ENCODE peak calls at places on chromosomes 5 and 9, in eight cellular contexts. One of them, this sample, is unnamed.

GRCh38 chr5:173764321-173765029 is 123.7 kb upstream of the CPEB4 start:
- DNase-seq in upper lobe of left lung: peak
- DNase-seq in prostate gland: peak
- DNase-seq in sigmoid colon: peak
- DNase-seq in H1: no peak
- DNase-seq in breast epithelium: peak
- DNase-seq in Panc1: peak
- DNase-seq in HepG2: peak
- DNase-seq in this sample: no peak

GRCh38 chr5:172958268-172959046 is 767 bp upstream of the RPL26L1 start:
- DNase-seq in prostate gland: peak
- DNase-seq in breast epithelium: no peak
- DNase-seq in H1: peak
- DNase-seq in sigmoid colon: peak
- DNase-seq in HepG2: peak
- DNase-seq in Panc1: no peak
- DNase-seq in upper lobe of left lung: peak
- DNase-seq in this sample: peak

GRCh38 chr9:98465799-98466198 is 210.3 kb upstream of the TBC1D2 start:
- DNase-seq in Panc1: no peak
- DNase-seq in H1: no peak
- DNase-seq in upper lobe of left lung: no peak
- DNase-seq in HepG2: no peak
- DNase-seq in sigmoid colon: no peak
- DNase-seq in breast epithelium: no peak
- DNase-seq in prostate gland: no peak
- DNase-seq in this sample: no peak

GRCh38 chr5:10354048-10354872 is 765 bp downstream of the MARCHF6 start:
- DNase-seq in prostate gland: peak
- DNase-seq in HepG2: peak
- DNase-seq in upper lobe of left lung: no peak
- DNase-seq in sigmoid colon: peak
- DNase-seq in H1: no peak
- DNase-seq in breast epithelium: no peak
- DNase-seq in Panc1: no peak
- DNase-seq in this sample: no peak

GRCh38 chr5:59040007-59040803 is 457.3 kb downstream of the RAB3C start:
- DNase-seq in HepG2: no peak
- DNase-seq in upper lobe of left lung: no peak
- DNase-seq in prostate gland: no peak
- DNase-seq in breast epithelium: no peak
- DNase-seq in H1: no peak
- DNase-seq in Panc1: no peak
- DNase-seq in sigmoid colon: no peak
- DNase-seq in this sample: peak

GRCh38 chr9:133460405-133461175 is 812 bp downstream of the CACFD1 start:
- DNase-seq in prostate gland: peak
- DNase-seq in H1: peak
- DNase-seq in sigmoid colon: peak
- DNase-seq in Panc1: no peak
- DNase-seq in breast epithelium: peak
- DNase-seq in HepG2: peak
- DNase-seq in upper lobe of left lung: peak
- DNase-seq in this sample: no peak

GRCh38 chr5:155047818-155048217 is 34.3 kb downstream of the KIF4B start:
- DNase-seq in breast epithelium: no peak
- DNase-seq in H1: peak
- DNase-seq in Panc1: no peak
- DNase-seq in upper lobe of left lung: no peak
- DNase-seq in sigmoid colon: no peak
- DNase-seq in prostate gland: no peak
- DNase-seq in HepG2: no peak
- DNase-seq in this sample: no peak

GRCh38 chr5:73960426-73960825 is 334.4 kb downstream of the ARHGEF28 start:
- DNase-seq in Panc1: no peak
- DNase-seq in HepG2: no peak
- DNase-seq in upper lobe of left lung: no peak
- DNase-seq in sigmoid colon: no peak
- DNase-seq in prostate gland: no peak
- DNase-seq in H1: no peak
- DNase-seq in breast epithelium: no peak
- DNase-seq in this sample: no peak

GRCh38 chr9:1042466-1042865 is 7.7 kb upstream of the DMRT2 start:
- DNase-seq in H1: peak
- DNase-seq in sigmoid colon: no peak
- DNase-seq in prostate gland: no peak
- DNase-seq in breast epithelium: no peak
- DNase-seq in Panc1: no peak
- DNase-seq in upper lobe of left lung: peak
- DNase-seq in HepG2: no peak
- DNase-seq in this sample: no peak

GRCh38 chr5:54969856-54970828 is 15.3 kb downstream of the ESM1 start:
- DNase-seq in upper lobe of left lung: no peak
- DNase-seq in H1: no peak
- DNase-seq in prostate gland: no peak
- DNase-seq in sigmoid colon: no peak
- DNase-seq in breast epithelium: no peak
- DNase-seq in HepG2: no peak
- DNase-seq in Panc1: no peak
- DNase-seq in this sample: no peak

GRCh38 chr9:129412814-129413536 is 207.9 kb downstream of the C9orf50 start:
- DNase-seq in upper lobe of left lung: peak
- DNase-seq in HepG2: no peak
- DNase-seq in breast epithelium: no peak
- DNase-seq in H1: no peak
- DNase-seq in prostate gland: peak
- DNase-seq in sigmoid colon: peak
- DNase-seq in Panc1: peak
- DNase-seq in this sample: peak

GRCh38 chr5:57778528-57779175 is 296.0 kb upstream of the ACTBL2 start:
- DNase-seq in HepG2: no peak
- DNase-seq in upper lobe of left lung: no peak
- DNase-seq in H1: no peak
- DNase-seq in Panc1: no peak
- DNase-seq in prostate gland: no peak
- DNase-seq in breast epithelium: no peak
- DNase-seq in sigmoid colon: no peak
- DNase-seq in this sample: no peak

GRCh38 chr9:89433826-89434225 is 64.1 kb downstream of the SEMA4D start:
- DNase-seq in H1: no peak
- DNase-seq in upper lobe of left lung: no peak
- DNase-seq in Panc1: no peak
- DNase-seq in breast epithelium: no peak
- DNase-seq in sigmoid colon: no peak
- DNase-seq in HepG2: no peak
- DNase-seq in prostate gland: no peak
- DNase-seq in this sample: no peak

GRCh38 chr9:112894031-112894430 is 3.4 kb upstream of the SLC46A2 start:
- DNase-seq in upper lobe of left lung: no peak
- DNase-seq in breast epithelium: no peak
- DNase-seq in Panc1: no peak
- DNase-seq in prostate gland: no peak
- DNase-seq in H1: no peak
- DNase-seq in HepG2: no peak
- DNase-seq in sigmoid colon: no peak
- DNase-seq in this sample: no peak

GRCh38 chr9:122130837-122131236 is 28.7 kb downstream of the NDUFA8 start:
- DNase-seq in upper lobe of left lung: no peak
- DNase-seq in HepG2: no peak
- DNase-seq in Panc1: no peak
- DNase-seq in prostate gland: no peak
- DNase-seq in H1: no peak
- DNase-seq in breast epithelium: no peak
- DNase-seq in sigmoid colon: no peak
- DNase-seq in this sample: no peak

GRCh38 chr5:111530298-111530740 is 18.0 kb upstream of the STARD4 start:
- DNase-seq in Panc1: no peak
- DNase-seq in breast epithelium: no peak
- DNase-seq in upper lobe of left lung: no peak
- DNase-seq in H1: no peak
- DNase-seq in HepG2: peak
- DNase-seq in sigmoid colon: peak
- DNase-seq in prostate gland: no peak
- DNase-seq in this sample: peak

GRCh38 chr5:79753087-79753486 is 63.5 kb downstream of the CMYA5 start:
- DNase-seq in breast epithelium: no peak
- DNase-seq in sigmoid colon: no peak
- DNase-seq in H1: no peak
- DNase-seq in Panc1: no peak
- DNase-seq in prostate gland: no peak
- DNase-seq in HepG2: no peak
- DNase-seq in upper lobe of left lung: no peak
- DNase-seq in this sample: no peak

DNA sequence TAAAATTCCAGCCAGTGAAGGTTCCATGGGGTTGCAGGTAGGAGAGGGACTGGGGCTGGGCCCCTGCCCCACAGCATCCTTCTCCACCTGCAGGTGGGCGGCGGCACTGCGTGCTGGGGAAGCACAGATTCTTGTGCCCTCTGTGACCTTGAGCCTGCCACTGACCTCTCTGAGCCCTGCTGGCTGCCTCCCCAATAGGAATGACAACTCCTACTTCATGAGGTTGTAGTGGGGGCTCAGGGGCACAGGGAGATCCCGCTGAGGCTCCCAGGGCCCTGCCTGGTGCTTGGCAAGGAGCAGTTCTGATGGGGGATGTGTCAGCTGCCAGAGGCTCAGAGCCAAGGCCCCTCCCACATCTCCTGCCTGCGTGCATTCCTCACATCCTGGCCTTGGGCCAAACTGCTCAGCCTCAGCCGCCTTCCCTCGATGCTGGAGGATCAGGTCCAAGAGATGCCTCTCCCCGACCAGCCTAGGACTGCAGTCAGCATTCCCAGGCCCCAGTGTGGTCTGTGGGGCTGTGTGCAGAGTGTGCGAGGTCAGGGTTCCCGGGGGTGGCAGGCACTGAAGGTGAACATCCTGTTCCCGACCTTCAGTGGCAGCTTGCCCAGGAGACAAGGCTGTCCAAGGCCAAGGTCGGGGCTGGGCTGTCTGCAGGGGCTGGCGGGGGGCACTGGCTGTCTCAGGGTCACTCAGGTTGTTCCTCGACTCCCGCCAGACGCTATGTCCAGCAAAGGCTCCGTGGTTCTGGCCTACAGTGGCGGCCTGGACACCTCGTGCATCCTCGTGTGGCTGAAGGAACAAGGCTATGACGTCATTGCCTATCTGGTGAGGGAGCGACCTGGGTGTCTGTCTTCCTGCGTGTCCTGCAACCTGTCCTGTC is 7.0 kb downstream of the ASS1 start:
- DNase-seq in upper lobe of left lung: peak
- DNase-seq in sigmoid colon: peak
- DNase-seq in prostate gland: peak
- DNase-seq in HepG2: peak
- DNase-seq in H1: peak
- DNase-seq in Panc1: no peak
- DNase-seq in breast epithelium: peak
- DNase-seq in this sample: no peak
- TF ChIP-seq POLR2AphosphoS5 in upper lobe of left lung: no peak
- TF ChIP-seq POLR2AphosphoS5 in sigmoid colon: peak
- TF ChIP-seq POLR2AphosphoS5 in prostate gland: peak
- TF ChIP-seq POLR2AphosphoS5 in HepG2: no peak
- TF ChIP-seq POLR2AphosphoS5 in H1: peak
- TF ChIP-seq POLR2AphosphoS5 in Panc1: no peak
- TF ChIP-seq POLR2AphosphoS5 in breast epithelium: peak
- TF ChIP-seq POLR2AphosphoS5 in this sample: no peak

DNA sequence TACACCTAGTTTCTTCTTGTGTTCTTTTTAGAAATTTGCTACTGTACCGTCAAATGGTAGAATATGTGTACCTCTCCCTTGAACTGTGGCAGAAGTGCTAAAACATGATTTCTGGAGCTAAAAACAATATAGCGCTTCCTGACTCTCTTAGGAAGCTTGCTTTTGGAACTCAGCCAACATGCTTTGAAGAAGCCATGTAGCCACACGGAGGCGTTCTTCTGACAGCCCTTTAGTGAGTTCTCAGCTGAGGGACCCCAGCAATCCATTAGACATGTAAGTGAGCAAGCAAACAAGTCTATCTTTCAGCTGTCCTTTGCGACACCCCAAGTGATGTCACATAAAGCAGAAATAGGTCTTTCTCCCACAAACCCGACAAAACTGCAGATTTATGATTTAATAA is 917.0 kb downstream of the CDH9 start:
- DNase-seq in upper lobe of left lung: no peak
- DNase-seq in sigmoid colon: no peak
- DNase-seq in prostate gland: no peak
- DNase-seq in HepG2: peak
- DNase-seq in breast epithelium: no peak
- DNase-seq in H1: no peak
- DNase-seq in Panc1: no peak
- DNase-seq in this sample: peak
- TF ChIP-seq CTCF in upper lobe of left lung: no peak
- TF ChIP-seq CTCF in sigmoid colon: no peak
- TF ChIP-seq CTCF in prostate gland: no peak
- TF ChIP-seq CTCF in HepG2: no peak
- TF ChIP-seq CTCF in breast epithelium: no peak
- TF ChIP-seq CTCF in H1: no peak
- TF ChIP-seq CTCF in Panc1: no peak
- TF ChIP-seq CTCF in this sample: no peak

GRCh38 chr9:70389642-70390266 is 24.7 kb downstream of the KLF9 start:
- DNase-seq in breast epithelium: no peak
- DNase-seq in sigmoid colon: no peak
- DNase-seq in Panc1: no peak
- DNase-seq in upper lobe of left lung: no peak
- DNase-seq in H1: no peak
- DNase-seq in prostate gland: no peak
- DNase-seq in HepG2: no peak
- DNase-seq in this sample: no peak

GRCh38 chr9:70392850-70393249 is 21.6 kb downstream of the KLF9 start:
- DNase-seq in HepG2: no peak
- DNase-seq in upper lobe of left lung: no peak
- DNase-seq in sigmoid colon: no peak
- DNase-seq in breast epithelium: no peak
- DNase-seq in Panc1: no peak
- DNase-seq in prostate gland: no peak
- DNase-seq in H1: no peak
- DNase-seq in this sample: no peak

GRCh38 chr9:70390922-70391321 is 23.5 kb downstream of the KLF9 start:
- DNase-seq in Panc1: no peak
- DNase-seq in H1: no peak
- DNase-seq in prostate gland: no peak
- DNase-seq in upper lobe of left lung: no peak
- DNase-seq in breast epithelium: no peak
- DNase-seq in sigmoid colon: no peak
- DNase-seq in HepG2: no peak
- DNase-seq in this sample: no peak

GRCh38 chr9:70389188-70389587 is 25.3 kb downstream of the KLF9 start:
- DNase-seq in breast epithelium: no peak
- DNase-seq in prostate gland: no peak
- DNase-seq in HepG2: no peak
- DNase-seq in H1: no peak
- DNase-seq in Panc1: no peak
- DNase-seq in sigmoid colon: no peak
- DNase-seq in upper lobe of left lung: no peak
- DNase-seq in this sample: no peak

GRCh38 chr9:70392189-70392588 is 22.3 kb downstream of the KLF9 start:
- DNase-seq in sigmoid colon: no peak
- DNase-seq in HepG2: no peak
- DNase-seq in Panc1: no peak
- DNase-seq in prostate gland: no peak
- DNase-seq in H1: no peak
- DNase-seq in breast epithelium: no peak
- DNase-seq in upper lobe of left lung: no peak
- DNase-seq in this sample: no peak
- H3K27ac ChIP-seq in sigmoid colon: no peak
- H3K27ac ChIP-seq in HepG2: no peak
- H3K27ac ChIP-seq in Panc1: no peak
- H3K27ac ChIP-seq in prostate gland: no peak
- H3K27ac ChIP-seq in H1: no peak
- H3K27ac ChIP-seq in breast epithelium: no peak
- H3K27ac ChIP-seq in upper lobe of left lung: peak
- H3K27ac ChIP-seq in this sample: no peak

GRCh38 chr5:134905246-134905996 is 490 bp downstream of the PCBD2 start:
- DNase-seq in breast epithelium: no peak
- DNase-seq in HepG2: peak
- DNase-seq in upper lobe of left lung: peak
- DNase-seq in Panc1: peak
- DNase-seq in H1: no peak
- DNase-seq in prostate gland: peak
- DNase-seq in sigmoid colon: peak
- DNase-seq in this sample: peak
- TF ChIP-seq POLR2AphosphoS5 in breast epithelium: no peak
- TF ChIP-seq POLR2AphosphoS5 in HepG2: no peak
- TF ChIP-seq POLR2AphosphoS5 in upper lobe of left lung: no peak
- TF ChIP-seq POLR2AphosphoS5 in Panc1: peak
- TF ChIP-seq POLR2AphosphoS5 in H1: no peak
- TF ChIP-seq POLR2AphosphoS5 in prostate gland: no peak
- TF ChIP-seq POLR2AphosphoS5 in sigmoid colon: no peak
- TF ChIP-seq POLR2AphosphoS5 in this sample: no peak